ENCODE peak calls at places on chromosomes 11 and 22, in eight cellular contexts. One of them, this sample, is unnamed.

GRCh38 chr11:47869548-47870393 is 21.6 kb upstream of the NUP160 start:
- DNase-seq in DMS79: no peak
- DNase-seq in stimulated activated CD4-positive, alpha-beta T cell treated with anti-CD3 and anti-CD28 coated beads, Interleukin-4, amount 100 ng/mL, for 48 hours: no peak
- DNase-seq in GM04504: no peak
- DNase-seq in activated CD4-positive, alpha-beta T cell treated with anti-CD3 and anti-CD28 coated beads for 24 hours: no peak
- DNase-seq in small intestine: no peak
- DNase-seq in PC-3: peak
- DNase-seq in smooth muscle cell of the brain vasculature: no peak
- DNase-seq in this sample: peak

GRCh38 chr22:28441720-28442263 is 237.8 kb downstream of the TTC28 start:
- DNase-seq in smooth muscle cell of the brain vasculature: no peak
- DNase-seq in small intestine: peak
- DNase-seq in activated CD4-positive, alpha-beta T cell treated with anti-CD3 and anti-CD28 coated beads for 24 hours: no peak
- DNase-seq in PC-3: no peak
- DNase-seq in DMS79: no peak
- DNase-seq in GM04504: peak
- DNase-seq in stimulated activated CD4-positive, alpha-beta T cell treated with anti-CD3 and anti-CD28 coated beads, Interleukin-4, amount 100 ng/mL, for 48 hours: no peak
- DNase-seq in this sample: no peak

GRCh38 chr22:49021097-49021925 is 806.4 kb downstream of the BRD1 start:
- DNase-seq in PC-3: no peak
- DNase-seq in DMS79: no peak
- DNase-seq in small intestine: no peak
- DNase-seq in stimulated activated CD4-positive, alpha-beta T cell treated with anti-CD3 and anti-CD28 coated beads, Interleukin-4, amount 100 ng/mL, for 48 hours: no peak
- DNase-seq in GM04504: no peak
- DNase-seq in smooth muscle cell of the brain vasculature: no peak
- DNase-seq in activated CD4-positive, alpha-beta T cell treated with anti-CD3 and anti-CD28 coated beads for 24 hours: no peak
- DNase-seq in this sample: no peak

GRCh38 chr11:44658451-44658850 is 68.3 kb upstream of the TSPAN18 start:
- DNase-seq in GM04504: no peak
- DNase-seq in stimulated activated CD4-positive, alpha-beta T cell treated with anti-CD3 and anti-CD28 coated beads, Interleukin-4, amount 100 ng/mL, for 48 hours: no peak
- DNase-seq in smooth muscle cell of the brain vasculature: no peak
- DNase-seq in small intestine: peak
- DNase-seq in DMS79: no peak
- DNase-seq in PC-3: peak
- DNase-seq in activated CD4-positive, alpha-beta T cell treated with anti-CD3 and anti-CD28 coated beads for 24 hours: no peak
- DNase-seq in this sample: peak

GRCh38 chr11:86160546-86161149 is 83.9 kb upstream of the EED start:
- DNase-seq in DMS79: no peak
- DNase-seq in smooth muscle cell of the brain vasculature: no peak
- DNase-seq in GM04504: no peak
- DNase-seq in small intestine: peak
- DNase-seq in stimulated activated CD4-positive, alpha-beta T cell treated with anti-CD3 and anti-CD28 coated beads, Interleukin-4, amount 100 ng/mL, for 48 hours: no peak
- DNase-seq in PC-3: peak
- DNase-seq in activated CD4-positive, alpha-beta T cell treated with anti-CD3 and anti-CD28 coated beads for 24 hours: no peak
- DNase-seq in this sample: peak

GRCh38 chr22:36068776-36069344 is 40.2 kb upstream of the RBFOX2 start:
- DNase-seq in stimulated activated CD4-positive, alpha-beta T cell treated with anti-CD3 and anti-CD28 coated beads, Interleukin-4, amount 100 ng/mL, for 48 hours: no peak
- DNase-seq in GM04504: no peak
- DNase-seq in smooth muscle cell of the brain vasculature: no peak
- DNase-seq in PC-3: peak
- DNase-seq in small intestine: no peak
- DNase-seq in DMS79: no peak
- DNase-seq in activated CD4-positive, alpha-beta T cell treated with anti-CD3 and anti-CD28 coated beads for 24 hours: no peak
- DNase-seq in this sample: peak

GRCh38 chr22:45318168-45318557 is 8.4 kb downstream of the FAM118A start:
- DNase-seq in activated CD4-positive, alpha-beta T cell treated with anti-CD3 and anti-CD28 coated beads for 24 hours: peak
- DNase-seq in PC-3: no peak
- DNase-seq in GM04504: peak
- DNase-seq in DMS79: peak
- DNase-seq in smooth muscle cell of the brain vasculature: peak
- DNase-seq in stimulated activated CD4-positive, alpha-beta T cell treated with anti-CD3 and anti-CD28 coated beads, Interleukin-4, amount 100 ng/mL, for 48 hours: peak
- DNase-seq in small intestine: peak
- DNase-seq in this sample: peak

GRCh38 chr11:88204353-88204752 is 29.1 kb upstream of the RAB38 start:
- DNase-seq in PC-3: no peak
- DNase-seq in GM04504: no peak
- DNase-seq in small intestine: no peak
- DNase-seq in smooth muscle cell of the brain vasculature: no peak
- DNase-seq in DMS79: no peak
- DNase-seq in activated CD4-positive, alpha-beta T cell treated with anti-CD3 and anti-CD28 coated beads for 24 hours: no peak
- DNase-seq in stimulated activated CD4-positive, alpha-beta T cell treated with anti-CD3 and anti-CD28 coated beads, Interleukin-4, amount 100 ng/mL, for 48 hours: no peak
- DNase-seq in this sample: no peak

GRCh38 chr22:39388261-39389011 is 11.1 kb upstream of the TAB1 start:
- DNase-seq in PC-3: peak
- DNase-seq in activated CD4-positive, alpha-beta T cell treated with anti-CD3 and anti-CD28 coated beads for 24 hours: peak
- DNase-seq in GM04504: no peak
- DNase-seq in small intestine: peak
- DNase-seq in stimulated activated CD4-positive, alpha-beta T cell treated with anti-CD3 and anti-CD28 coated beads, Interleukin-4, amount 100 ng/mL, for 48 hours: peak
- DNase-seq in smooth muscle cell of the brain vasculature: peak
- DNase-seq in DMS79: peak
- DNase-seq in this sample: peak

GRCh38 chr11:82176365-82176764 is 557.3 kb downstream of the FAM181B start:
- DNase-seq in GM04504: no peak
- DNase-seq in stimulated activated CD4-positive, alpha-beta T cell treated with anti-CD3 and anti-CD28 coated beads, Interleukin-4, amount 100 ng/mL, for 48 hours: no peak
- DNase-seq in activated CD4-positive, alpha-beta T cell treated with anti-CD3 and anti-CD28 coated beads for 24 hours: no peak
- DNase-seq in small intestine: peak
- DNase-seq in smooth muscle cell of the brain vasculature: no peak
- DNase-seq in PC-3: no peak
- DNase-seq in DMS79: no peak
- DNase-seq in this sample: no peak

GRCh38 chr11:69403556-69404215 is 77.8 kb upstream of the LINC01488 start:
- DNase-seq in stimulated activated CD4-positive, alpha-beta T cell treated with anti-CD3 and anti-CD28 coated beads, Interleukin-4, amount 100 ng/mL, for 48 hours: no peak
- DNase-seq in DMS79: no peak
- DNase-seq in GM04504: peak
- DNase-seq in smooth muscle cell of the brain vasculature: no peak
- DNase-seq in small intestine: peak
- DNase-seq in activated CD4-positive, alpha-beta T cell treated with anti-CD3 and anti-CD28 coated beads for 24 hours: no peak
- DNase-seq in PC-3: peak
- DNase-seq in this sample: peak

GRCh38 chr11:48000432-48000831 is 20.1 kb downstream of the PTPRJ start:
- DNase-seq in activated CD4-positive, alpha-beta T cell treated with anti-CD3 and anti-CD28 coated beads for 24 hours: no peak
- DNase-seq in GM04504: no peak
- DNase-seq in PC-3: no peak
- DNase-seq in DMS79: no peak
- DNase-seq in stimulated activated CD4-positive, alpha-beta T cell treated with anti-CD3 and anti-CD28 coated beads, Interleukin-4, amount 100 ng/mL, for 48 hours: no peak
- DNase-seq in small intestine: no peak
- DNase-seq in smooth muscle cell of the brain vasculature: no peak
- DNase-seq in this sample: no peak

GRCh38 chr11:102462610-102463009 is 10.0 kb upstream of the TMEM123 start:
- DNase-seq in smooth muscle cell of the brain vasculature: no peak
- DNase-seq in DMS79: no peak
- DNase-seq in PC-3: no peak
- DNase-seq in activated CD4-positive, alpha-beta T cell treated with anti-CD3 and anti-CD28 coated beads for 24 hours: no peak
- DNase-seq in GM04504: no peak
- DNase-seq in stimulated activated CD4-positive, alpha-beta T cell treated with anti-CD3 and anti-CD28 coated beads, Interleukin-4, amount 100 ng/mL, for 48 hours: no peak
- DNase-seq in small intestine: no peak
- DNase-seq in this sample: no peak

GRCh38 chr11:27468643-27469332 is 3.8 kb downstream of the LGR4 start:
- DNase-seq in PC-3: peak
- DNase-seq in GM04504: no peak
- DNase-seq in stimulated activated CD4-positive, alpha-beta T cell treated with anti-CD3 and anti-CD28 coated beads, Interleukin-4, amount 100 ng/mL, for 48 hours: no peak
- DNase-seq in small intestine: peak
- DNase-seq in smooth muscle cell of the brain vasculature: no peak
- DNase-seq in activated CD4-positive, alpha-beta T cell treated with anti-CD3 and anti-CD28 coated beads for 24 hours: no peak
- DNase-seq in DMS79: no peak
- DNase-seq in this sample: peak

GRCh38 chr11:35794850-35795249 is 132.3 kb downstream of the TRIM44 start:
- DNase-seq in small intestine: no peak
- DNase-seq in smooth muscle cell of the brain vasculature: no peak
- DNase-seq in PC-3: peak
- DNase-seq in DMS79: no peak
- DNase-seq in stimulated activated CD4-positive, alpha-beta T cell treated with anti-CD3 and anti-CD28 coated beads, Interleukin-4, amount 100 ng/mL, for 48 hours: no peak
- DNase-seq in activated CD4-positive, alpha-beta T cell treated with anti-CD3 and anti-CD28 coated beads for 24 hours: no peak
- DNase-seq in GM04504: no peak
- DNase-seq in this sample: peak

GRCh38 chr11:129410561-129410960 is 34.9 kb downstream of the BARX2 start:
- DNase-seq in PC-3: no peak
- DNase-seq in smooth muscle cell of the brain vasculature: no peak
- DNase-seq in GM04504: no peak
- DNase-seq in DMS79: no peak
- DNase-seq in activated CD4-positive, alpha-beta T cell treated with anti-CD3 and anti-CD28 coated beads for 24 hours: no peak
- DNase-seq in stimulated activated CD4-positive, alpha-beta T cell treated with anti-CD3 and anti-CD28 coated beads, Interleukin-4, amount 100 ng/mL, for 48 hours: no peak
- DNase-seq in small intestine: no peak
- DNase-seq in this sample: peak

GRCh38 chr11:14539867-14540475 is 19.8 kb upstream of the PSMA1 start:
- DNase-seq in smooth muscle cell of the brain vasculature: no peak
- DNase-seq in stimulated activated CD4-positive, alpha-beta T cell treated with anti-CD3 and anti-CD28 coated beads, Interleukin-4, amount 100 ng/mL, for 48 hours: no peak
- DNase-seq in GM04504: no peak
- DNase-seq in activated CD4-positive, alpha-beta T cell treated with anti-CD3 and anti-CD28 coated beads for 24 hours: no peak
- DNase-seq in DMS79: no peak
- DNase-seq in PC-3: no peak
- DNase-seq in small intestine: no peak
- DNase-seq in this sample: no peak

GRCh38 chr11:117814766-117815261 is 9.7 kb downstream of the FXYD2 start:
- DNase-seq in GM04504: no peak
- DNase-seq in stimulated activated CD4-positive, alpha-beta T cell treated with anti-CD3 and anti-CD28 coated beads, Interleukin-4, amount 100 ng/mL, for 48 hours: peak
- DNase-seq in activated CD4-positive, alpha-beta T cell treated with anti-CD3 and anti-CD28 coated beads for 24 hours: peak
- DNase-seq in PC-3: no peak
- DNase-seq in small intestine: peak
- DNase-seq in DMS79: peak
- DNase-seq in smooth muscle cell of the brain vasculature: no peak
- DNase-seq in this sample: no peak

GRCh38 chr11:108927791-108928545 is 263.1 kb downstream of the DDX10 start:
- DNase-seq in PC-3: no peak
- DNase-seq in GM04504: no peak
- DNase-seq in activated CD4-positive, alpha-beta T cell treated with anti-CD3 and anti-CD28 coated beads for 24 hours: no peak
- DNase-seq in smooth muscle cell of the brain vasculature: no peak
- DNase-seq in stimulated activated CD4-positive, alpha-beta T cell treated with anti-CD3 and anti-CD28 coated beads, Interleukin-4, amount 100 ng/mL, for 48 hours: no peak
- DNase-seq in small intestine: no peak
- DNase-seq in DMS79: no peak
- DNase-seq in this sample: no peak

GRCh38 chr11:46281374-46281831 is 3.9 kb downstream of the CREB3L1 start:
- DNase-seq in stimulated activated CD4-positive, alpha-beta T cell treated with anti-CD3 and anti-CD28 coated beads, Interleukin-4, amount 100 ng/mL, for 48 hours: no peak
- DNase-seq in DMS79: no peak
- DNase-seq in smooth muscle cell of the brain vasculature: no peak
- DNase-seq in PC-3: no peak
- DNase-seq in activated CD4-positive, alpha-beta T cell treated with anti-CD3 and anti-CD28 coated beads for 24 hours: no peak
- DNase-seq in small intestine: peak
- DNase-seq in GM04504: no peak
- DNase-seq in this sample: peak

GRCh38 chr11:45107051-45107450 is 39.4 kb upstream of the PRDM11 start:
- DNase-seq in activated CD4-positive, alpha-beta T cell treated with anti-CD3 and anti-CD28 coated beads for 24 hours: no peak
- DNase-seq in PC-3: no peak
- DNase-seq in smooth muscle cell of the brain vasculature: no peak
- DNase-seq in GM04504: no peak
- DNase-seq in stimulated activated CD4-positive, alpha-beta T cell treated with anti-CD3 and anti-CD28 coated beads, Interleukin-4, amount 100 ng/mL, for 48 hours: no peak
- DNase-seq in DMS79: no peak
- DNase-seq in small intestine: no peak
- DNase-seq in this sample: no peak

This sample was measured in ELR.